ENCODE peak calls at places on chromosomes 6 and 20, in five cellular contexts. G is GM12878, U is HCT116, R is HepG2, N is K562. Q is an unnamed sample.

GRCh38 chr6:163964778-163965177 is 550.3 kb downstream of the QKI start:
- ATAC-seq in N (no peak), U (no peak), G (no peak), R (no peak), Q (no peak)

GRCh38 chr6:26175428-26176181 is 88.4 kb downstream of the HFE start:
- ATAC-seq in U (no peak), R (peak; percentile 55), N (peak; percentile 41), G (peak; percentile 28), Q (no peak)

GRCh38 chr6:75207211-75207984 is 1.5 kb upstream of the COL12A1 start:
- ATAC-seq in R (no peak), G (peak; percentile 41), N (no peak), U (no peak), Q (no peak)

GRCh38 chr20:10074513-10074912 is 39.7 kb downstream of the ANKEF1 start:
- ATAC-seq in R (peak; percentile 40), G (peak; percentile 28), N (no peak), U (peak; percentile 78), Q (peak; percentile 57)

GRCh38 chr6:43776115-43776798 is 6.2 kb downstream of the VEGFA start:
- ATAC-seq in G (peak; percentile 35), U (no peak), N (no peak), R (no peak), Q (no peak)

GRCh38 chr6:89758830-89759229 is 60.8 kb downstream of the MDN1 start:
- ATAC-seq in R (no peak), N (no peak), G (no peak), U (no peak), Q (no peak)

GRCh38 chr6:160167547-160168391 is 46.2 kb downstream of the SLC22A1 start:
- ATAC-seq in G (no peak), N (no peak), U (no peak), R (no peak), Q (no peak)

GRCh38 chr20:41475507-41475906 is 108.9 kb upstream of the EMILIN3 start:
- ATAC-seq in G (no peak), N (no peak), U (no peak), R (no peak), Q (peak; percentile 50)

GRCh38 chr6:2028457-2029038 is 216.9 kb downstream of the GMDS start:
- ATAC-seq in G (peak; percentile 90), N (no peak), R (no peak), U (no peak), Q (no peak)

GRCh38 chr20:25008388-25009217 is 16.1 kb upstream of the APMAP start:
- ATAC-seq in U (no peak), R (no peak), N (no peak), G (no peak), Q (no peak)

GRCh38 chr6:169701218-169701952 is 444 bp downstream of the WDR27 start:
- ATAC-seq in R (peak; percentile 67), N (peak; percentile 69), G (peak; percentile 13), U (no peak), Q (peak; percentile 3)

GRCh38 chr6:33173228-33174180 is 18.8 kb downstream of the COL11A2 start:
- ATAC-seq in G (no peak), N (no peak), U (no peak), R (no peak), Q (no peak)

GRCh38 chr6:33171096-33171888 is 21.0 kb downstream of the COL11A2 start:
- ATAC-seq in N (no peak), G (no peak), R (no peak), U (no peak), Q (no peak)

GRCh38 chr6:33171889-33172203 is 20.4 kb downstream of the COL11A2 start:
- ATAC-seq in U (no peak), N (no peak), G (no peak), R (no peak), Q (no peak)

GRCh38 chr6:33170176-33171095 is 21.8 kb downstream of the COL11A2 start:
- ATAC-seq in N (peak; percentile 11), R (no peak), G (peak; percentile 74), U (no peak), Q (no peak)

GRCh38 chr6:33172307-33173227 is 19.7 kb downstream of the COL11A2 start:
- ATAC-seq in N (peak; percentile 48), R (peak; percentile 65), U (peak; percentile 51), G (peak; percentile 39), Q (no peak)
- TF ChIP-seq POLR2AphosphoS5 in N (no peak), R (no peak), U (no peak), G (no peak), Q (no peak)

GRCh38 chr20:17287998-17288397 is 61.2 kb downstream of the PCSK2 start:
- ATAC-seq in G (no peak), U (no peak), N (no peak), R (no peak), Q (no peak)
- H3K4me1 ChIP-seq in G (no peaks in the 10 kb centered on the region), U (no peaks in the 10 kb centered on the region), N (no peaks in the 10 kb centered on the region), R (no peaks in the 10 kb centered on the region), Q (no peaks in the 10 kb centered on the region)

GRCh38 chr6:121435444-121436069 is at the start of gene GJA1:
- ATAC-seq in R (no peak), N (peak; percentile 29), U (peak; percentile 64), G (no peak), Q (peak; percentile 78)
- TF ChIP-seq POLR2A in R (no peak), N (no peak), U (no peak), G (no peak), Q (peak; percentile 72)

DNA sequence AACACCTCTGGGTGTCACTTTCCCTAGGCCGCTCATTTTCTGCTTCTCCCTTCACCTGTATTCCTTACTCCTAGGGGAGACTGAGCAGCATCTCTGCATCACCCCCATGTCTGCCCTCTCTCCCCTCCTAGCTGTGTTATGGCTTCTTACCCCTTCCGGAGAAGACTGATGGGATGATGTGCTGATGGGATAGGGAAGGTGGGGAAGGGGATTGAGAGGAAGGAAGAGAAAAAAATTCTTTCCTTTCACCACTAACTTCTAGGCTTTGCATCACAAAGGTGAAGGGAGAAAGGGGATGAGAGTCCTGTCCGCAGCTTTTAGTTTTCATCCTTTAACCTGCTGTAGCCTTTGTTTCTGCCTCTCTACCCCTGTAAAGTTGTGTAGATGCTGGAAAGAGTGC is 26.7 kb downstream of the AKAP7 start:
- ATAC-seq in R (no peak), G (no peak), N (no peak), U (no peak), Q (no peak)
- TF ChIP-seq POLR2AphosphoS5 in R (no peak), G (no peak), N (no peak), U (no peak), Q (no peak)

GRCh38 chr20:44384423-44385027 is 29.0 kb downstream of the HNF4A start:
- ATAC-seq in N (peak; percentile 88), G (peak; percentile 87), R (peak; percentile 88), U (peak; percentile 68), Q (peak; percentile 69)
- H3K4me1 ChIP-seq in N (peaks cover 6% of the 10 kb centered on the region), G (no peaks in the 10 kb centered on the region), R (peaks cover 43% of the 10 kb centered on the region), U (no peaks in the 10 kb centered on the region), Q (peaks cover 4% of the 10 kb centered on the region)

GRCh38 chr20:37095609-37096414 is at the start of gene RBL1:
- ATAC-seq in U (peak; percentile 87), N (peak; percentile 89), R (peak; percentile 90), G (peak; percentile 86), Q (peak; percentile 91)
- TF ChIP-seq POLR2A in U (peak; percentile 52), N (peak; percentile 91), R (peak; percentile 85), G (peak; percentile 96), Q (peak; percentile 22)

DNA sequence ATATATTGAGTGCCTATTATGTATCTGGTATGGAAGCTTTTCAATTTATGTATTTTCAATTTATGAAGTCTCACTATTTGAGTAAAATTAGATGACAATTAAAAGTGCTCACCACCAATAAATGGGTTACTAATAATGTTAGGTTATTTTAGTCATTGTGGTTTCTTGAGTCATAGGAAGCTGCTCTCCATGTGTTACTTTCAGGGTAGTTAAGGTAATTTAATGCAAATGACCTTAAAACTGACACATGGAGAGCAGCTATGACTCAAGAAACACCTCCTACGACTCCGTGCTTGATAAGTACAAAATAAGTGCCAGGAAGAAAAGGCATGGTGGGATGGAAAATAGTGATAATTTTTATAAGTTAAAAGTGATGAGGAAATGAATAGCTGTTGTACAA is 16.5 kb upstream of the TINAG start:
- ATAC-seq in N (no peak), U (no peak), G (peak; percentile 89), R (no peak), Q (no peak)
- TF ChIP-seq POLR2AphosphoS5 in N (no peak), U (no peak), G (no peak), R (no peak), Q (no peak)

GRCh38 chr20:17612287-17612974 is 42.6 kb downstream of the DSTN start:
- ATAC-seq in U (peak; percentile 7), G (no peak), R (peak; percentile 10), N (no peak), Q (peak; percentile 38)

GRCh38 chr20:17611540-17612286 is 41.8 kb downstream of the DSTN start:
- ATAC-seq in N (no peak), R (peak; percentile 14), U (peak; percentile 26), G (peak; percentile 9), Q (peak; percentile 4)

GRCh38 chr20:17610566-17611289 is 40.9 kb downstream of the DSTN start:
- ATAC-seq in G (no peak), R (peak; percentile 2), N (no peak), U (no peak), Q (peak; percentile 5)

GRCh38 chr20:17609978-17610377 is 40.1 kb downstream of the DSTN start:
- ATAC-seq in N (no peak), R (no peak), G (no peak), U (no peak), Q (no peak)

GRCh38 chr20:17611290-17611539 is 41.3 kb downstream of the DSTN start:
- ATAC-seq in U (peak; percentile 81), G (peak; percentile 66), N (peak; percentile 82), R (peak; percentile 76), Q (peak; percentile 11)
- H3K4me1 ChIP-seq in U (no peaks in the 10 kb centered on the region), G (no peaks in the 10 kb centered on the region), N (peaks cover 24% of the 10 kb centered on the region), R (peaks cover 24% of the 10 kb centered on the region), Q (peaks cover 60% of the 10 kb centered on the region)

GRCh38 chr6:16759646-16760535 is 1.4 kb downstream of the ATXN1 start:
- ATAC-seq in N (peak; percentile 74), R (peak; percentile 67), U (peak; percentile 64), G (peak; percentile 42), Q (peak; percentile 85)

GRCh38 chr6:16760536-16761468 is at the start of gene ATXN1:
- ATAC-seq in R (peak; percentile 13), G (no peak), U (no peak), N (no peak), Q (no peak)

GRCh38 chr6:16762265-16762546 is 946 bp upstream of the ATXN1 start:
- ATAC-seq in U (peak; percentile 5), N (no peak), G (peak; percentile 11), R (peak; percentile 14), Q (no peak)

GRCh38 chr6:16762547-16763477 is 1.6 kb upstream of the ATXN1 start:
- ATAC-seq in N (peak; percentile 16), G (peak; percentile 39), U (peak; percentile 16), R (peak; percentile 2), Q (no peak)

GRCh38 chr6:16761469-16762264 is 407 bp upstream of the ATXN1 start:
- ATAC-seq in U (peak; percentile 55), G (peak; percentile 64), N (peak; percentile 81), R (peak; percentile 80), Q (peak; percentile 71)
- TF ChIP-seq POLR2A in U (no peak), G (peak; percentile 68), N (no peak), R (peak; percentile 60), Q (peak; percentile 36)

Q was measured in gastroesophageal sphincter.